ENCODE peak calls at places on chromosomes 13 and 19, in ten cellular contexts. B is heart left ventricle, L is IMR-90, C is GM13977, W is left ventricle myocardium inferior, H is WTC11, V is bronchial epithelial cell, P is AG09309, T is ascending aorta, O is BJ. I is an unnamed sample.

GRCh38 chr13:32905864-32906180 is 110.4 kb upstream of the KL start:
- DNase-seq in B (peak; percentile 31), L (peak; percentile 19), C (no peak), W (no peak), H (no peak), V (no peak), P (no peak), T (no peak), O (no peak), I (no peak)

GRCh38 chr13:25886438-25887214 is 165.2 kb downstream of the SHISA2 start:
- DNase-seq in B (no peak), L (peak; percentile 44), C (no peak), W (no peak), H (no peak), V (peak; percentile 95), P (peak; percentile 56), T (no peak), O (no peak), I (peak; percentile 65)

GRCh38 chr19:28941833-28942232 is 271.1 kb downstream of the UQCRFS1 start:
- DNase-seq in B (no peak), L (no peak), C (no peak), W (no peak), H (no peak), V (no peak), P (no peak), T (no peak), O (no peak), I (no peak)

GRCh38 chr13:34413538-34414210 is 528.4 kb upstream of the NBEA start:
- DNase-seq in B (no peak), L (no peak), C (no peak), W (no peak), H (no peak), V (peak; percentile 49), P (no peak), T (no peak), O (no peak), I (no peak)

GRCh38 chr13:41974262-41974900 is 13.5 kb upstream of the VWA8 start:
- DNase-seq in B (no peak), L (no peak), C (no peak), W (no peak), H (no peak), V (peak; percentile 95), P (no peak), T (no peak), O (no peak), I (no peak)

GRCh38 chr19:13087795-13088537 is 14.7 kb downstream of the LYL1 start:
- DNase-seq in B (no peak), L (no peak), C (no peak), W (no peak), H (no peak), V (no peak), P (no peak), T (no peak), O (no peak), I (no peak)

GRCh38 chr13:91576590-91576989 is 178.2 kb downstream of the GPC5 start:
- DNase-seq in B (no peak), L (no peak), C (no peak), W (no peak), H (peak; percentile 50), V (no peak), P (no peak), T (no peak), O (no peak), I (no peak)

GRCh38 chr13:39781381-39781780 is 125.9 kb downstream of the COG6 start:
- DNase-seq in B (no peak), L (no peak), C (no peak), W (no peak), H (no peak), V (no peak), P (no peak), T (no peak), O (no peak), I (no peak)

GRCh38 chr13:85367887-85368286 is 431.3 kb downstream of the SLITRK6 start:
- DNase-seq in B (no peak), L (peak; percentile 2), C (no peak), W (no peak), H (no peak), V (no peak), P (no peak), T (no peak), O (no peak), I (no peak)

GRCh38 chr19:49428547-49429451 is 3.6 kb downstream of the GFY start:
- DNase-seq in B (no peak), L (no peak), C (no peak), W (no peak), H (no peak), V (no peak), P (no peak), T (no peak), O (no peak), I (no peak)

GRCh38 chr13:43195551-43195950 is 172.2 kb downstream of the DNAJC15 start:
- DNase-seq in B (no peak), L (no peak), C (no peak), W (no peak), H (no peak), V (peak; percentile 15), P (no peak), T (no peak), O (no peak), I (no peak)
- TF ChIP-seq CTCF in B (peak; percentile 5), L (peak; percentile 4), C (peak; percentile 27), W (no peak), H (no peak), V (peak; percentile 37), P (no peak), T (no peak), O (no peak), I (no peak)

DNA sequence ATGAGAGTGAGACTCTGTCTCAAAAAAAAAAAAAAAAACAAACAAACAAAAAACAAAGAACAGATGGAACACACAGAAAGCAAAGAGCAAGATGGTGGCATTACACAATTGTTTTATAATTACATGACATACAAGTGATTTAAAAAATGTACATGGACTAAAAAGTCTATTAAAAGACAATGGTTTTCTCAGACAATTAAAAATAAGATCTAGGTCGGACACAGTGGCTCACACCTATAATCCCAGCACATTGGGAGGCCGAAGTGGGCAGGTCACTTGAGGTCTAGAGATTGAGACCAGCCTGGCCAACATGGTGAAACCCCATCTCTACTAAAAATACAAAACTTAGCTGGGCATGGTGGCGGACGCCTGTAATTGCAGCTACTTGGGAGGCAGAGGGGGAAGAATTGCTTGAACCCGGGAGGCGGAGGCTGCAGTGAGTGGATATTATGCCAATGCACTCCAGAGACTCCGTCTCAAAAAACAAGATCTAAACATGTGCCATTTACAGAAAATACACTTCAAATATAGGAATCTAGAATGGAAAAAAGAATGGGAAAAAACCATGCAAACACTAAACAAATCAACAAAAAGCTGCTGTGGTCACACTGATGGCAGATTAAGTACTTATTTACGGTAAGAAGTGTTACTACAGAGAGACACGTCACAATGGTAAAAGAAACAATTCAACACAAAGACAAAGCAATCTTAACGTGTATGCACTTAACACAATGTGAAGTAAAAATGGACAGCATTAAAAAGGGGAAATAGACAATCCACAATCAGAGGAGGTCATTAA is 26.7 kb downstream of the MIER2 start:
- DNase-seq in B (no peak), L (no peak), C (no peak), W (no peak), H (no peak), V (no peak), P (no peak), T (no peak), O (no peak), I (peak; percentile 19)
- TF ChIP-seq CTCF in B (peak; percentile 27), L (no peak), C (no peak), W (no peak), H (no peak), V (no peak), P (no peak), T (no peak), O (no peak), I (peak; percentile 10)

GRCh38 chr13:79338343-79338742 is 67.7 kb downstream of the RBM26 start:
- DNase-seq in B (no peak), L (peak; percentile 2), C (no peak), W (no peak), H (no peak), V (no peak), P (no peak), T (no peak), O (no peak), I (no peak)
- TF ChIP-seq CTCF in B (no peak), L (no peak), C (no peak), W (no peak), H (no peak), V (no peak), P (no peak), T (no peak), O (no peak), I (no peak)

GRCh38 chr13:111153977-111154332 is 38.8 kb downstream of the ARHGEF7 start:
- DNase-seq in B (no peak), L (no peak), C (peak; percentile 56), W (peak; percentile 49), H (no peak), V (peak; percentile 12), P (no peak), T (no peak), O (no peak), I (no peak)
- TF ChIP-seq CTCF in B (peak; percentile 24), L (no peak), C (peak; percentile 33), W (peak; percentile 31), H (no peak), V (no peak), P (no peak), T (peak; percentile 48), O (peak; percentile 31), I (peak; percentile 60)

GRCh38 chr13:113562866-113563265 is 21.7 kb upstream of the TFDP1 start:
- DNase-seq in B (no peak), L (no peak), C (no peak), W (no peak), H (no peak), V (no peak), P (no peak), T (no peak), O (no peak), I (no peak)

GRCh38 chr13:113567681-113568080 is 16.9 kb upstream of the TFDP1 start:
- DNase-seq in B (no peak), L (no peak), C (no peak), W (no peak), H (no peak), V (no peak), P (no peak), T (peak; percentile 2), O (no peak), I (no peak)

GRCh38 chr13:113565526-113566226 is 18.9 kb upstream of the TFDP1 start:
- DNase-seq in B (no peak), L (no peak), C (no peak), W (no peak), H (no peak), V (no peak), P (no peak), T (no peak), O (no peak), I (peak; percentile 76)

GRCh38 chr13:113564331-113565023 is 20.1 kb upstream of the TFDP1 start:
- DNase-seq in B (no peak), L (no peak), C (no peak), W (no peak), H (no peak), V (no peak), P (no peak), T (no peak), O (no peak), I (peak; percentile 79)

GRCh38 chr13:113566227-113566561 is 18.4 kb upstream of the TFDP1 start:
- DNase-seq in B (no peak), L (no peak), C (no peak), W (no peak), H (no peak), V (no peak), P (no peak), T (no peak), O (no peak), I (no peak)
- TF ChIP-seq CTCF in B (no peak), L (no peak), C (no peak), W (no peak), H (no peak), V (no peak), P (no peak), T (no peak), O (no peak), I (no peak)